ENCODE peak calls at places on chromosome 9, in nine cellular contexts. H is PC-3, X is HEK293T, J is endothelial cell, I is MCF 10A, S is A549, E is T-helper 1 cell, O is lung microvascular endothelial cell, G is tibial artery. B is an unnamed sample.

GRCh38 chr9:121269030-121269887 is 1.3 kb downstream of the GSN start:
- DNase-seq in H (peak), X (no peak), G (peak), O (peak), J (no peak), S (no peak), I (no peak), E (no peak), B (no peak)

GRCh38 chr9:81851340-81851739 is 76.9 kb upstream of the SPATA31D4 start:
- DNase-seq in E (no peak), H (no peak), O (no peak), I (no peak), J (no peak), X (no peak), S (no peak), G (no peak), B (no peak)

GRCh38 chr9:91060520-91061343 is 259.1 kb downstream of the SYK start:
- DNase-seq in E (no peak), S (peak), I (peak), G (no peak), O (peak), J (no peak), X (no peak), H (peak), B (no peak)

GRCh38 chr9:106921341-106921899 is 58.5 kb downstream of the ZNF462 start:
- DNase-seq in H (no peak), O (no peak), S (no peak), E (no peak), X (peak), I (peak), G (no peak), J (no peak), B (no peak)

GRCh38 chr9:79613145-79613544 is 41.4 kb downstream of the TLE4 start:
- DNase-seq in E (no peak), X (no peak), H (no peak), J (no peak), S (no peak), O (no peak), I (no peak), G (no peak), B (no peak)

GRCh38 chr9:33167084-33167948 is at the start of gene B4GALT1:
- DNase-seq in O (peak), J (peak), I (peak), S (peak), G (peak), E (peak), X (peak), H (peak), B (peak)

GRCh38 chr9:93591706-93592388 is 15.5 kb downstream of the PHF2 start:
- DNase-seq in X (no peak), G (peak), H (no peak), S (no peak), E (no peak), O (no peak), I (no peak), J (no peak), B (no peak)

GRCh38 chr9:128249914-128250838 is 25.6 kb downstream of the GOLGA2 start:
- DNase-seq in S (peak), J (peak), O (peak), H (peak), X (peak), E (peak), I (peak), G (peak), B (peak)

GRCh38 chr9:4600363-4600762 is 61.7 kb upstream of the PLPP6 start:
- DNase-seq in J (no peak), X (no peak), I (no peak), S (no peak), H (no peak), O (peak), G (no peak), E (no peak), B (no peak)

GRCh38 chr9:135490980-135491444 is 9.5 kb upstream of the MRPS2 start:
- DNase-seq in H (no peak), S (no peak), G (peak), J (no peak), I (no peak), O (no peak), E (no peak), X (no peak), B (no peak)

GRCh38 chr9:23826120-23826629 is at the start of gene ELAVL2:
- DNase-seq in G (peak), J (peak), H (peak), I (peak), E (no peak), S (peak), O (peak), X (peak), B (no peak)

GRCh38 chr9:129506892-129507291 is 114.0 kb downstream of the C9orf50 start:
- DNase-seq in J (no peak), E (no peak), I (peak), S (no peak), O (no peak), G (no peak), X (no peak), H (no peak), B (no peak)

GRCh38 chr9:108980893-108981292 is 32.4 kb downstream of the CTNNAL1 start:
- DNase-seq in G (no peak), I (no peak), O (no peak), E (no peak), X (no peak), H (no peak), S (no peak), J (no peak), B (no peak)

GRCh38 chr9:97556721-97557605 is 55.5 kb downstream of the TMOD1 start:
- DNase-seq in X (no peak), S (no peak), G (peak), E (no peak), I (peak), O (peak), H (no peak), J (no peak), B (no peak)

GRCh38 chr9:35711501-35712428 is 20.2 kb downstream of the TLN1 start:
- DNase-seq in X (no peak), H (peak), G (no peak), I (peak), S (no peak), J (no peak), O (no peak), E (no peak), B (no peak)

GRCh38 chr9:98778251-98778650 is 18.1 kb downstream of the ANKS6 start:
- DNase-seq in E (no peak), S (no peak), J (no peak), H (no peak), G (peak), O (no peak), I (no peak), X (no peak), B (no peak)

GRCh38 chr9:70952131-70952727 is 169.2 kb downstream of the TRPM3 start:
- DNase-seq in S (no peak), X (no peak), G (no peak), J (no peak), I (no peak), O (no peak), H (no peak), E (no peak), B (no peak)

GRCh38 chr9:519579-519978 is 304.9 kb downstream of the DOCK8 start:
- DNase-seq in O (no peak), G (no peak), S (no peak), H (no peak), X (no peak), E (no peak), J (no peak), I (no peak), B (no peak)

GRCh38 chr9:72089461-72090130 is 29.2 kb upstream of the C9orf57 start:
- DNase-seq in O (no peak), S (no peak), H (no peak), I (no peak), G (no peak), X (no peak), E (no peak), J (no peak), B (no peak)

GRCh38 chr9:5832543-5833529 is at the start of gene ERMP1:
- DNase-seq in J (peak), X (peak), G (peak), H (peak), S (peak), E (peak), O (peak), I (peak), B (peak)

GRCh38 chr9:115627511-115627910 is 509.6 kb upstream of the TNC start:
- DNase-seq in G (no peak), X (no peak), H (no peak), I (no peak), O (no peak), J (no peak), S (no peak), E (no peak), B (no peak)

GRCh38 chr9:34501889-34502425 is 20.8 kb downstream of the ENHO start:
- DNase-seq in G (no peak), X (no peak), I (no peak), S (no peak), E (no peak), O (peak), J (no peak), H (peak), B (no peak)

GRCh38 chr9:135990468-135991429 is 29.6 kb upstream of the UBAC1 start:
- DNase-seq in J (peak), S (no peak), O (peak), G (no peak), X (peak), I (peak), E (peak), H (peak), B (peak)

GRCh38 chr9:137075275-137075775 is 2.0 kb upstream of the UAP1L1 start:
- DNase-seq in J (no peak), G (no peak), X (no peak), I (no peak), H (no peak), O (no peak), S (no peak), E (no peak), B (no peak)

GRCh38 chr9:98229620-98230019 is 25.8 kb downstream of the TBC1D2 start:
- DNase-seq in J (no peak), H (no peak), I (no peak), O (no peak), X (no peak), S (no peak), G (no peak), E (no peak), B (no peak)

GRCh38 chr9:75071530-75072122 is 16.3 kb downstream of the NMRK1 start:
- DNase-seq in E (peak), H (peak), I (peak), S (no peak), G (no peak), X (no peak), O (no peak), J (no peak), B (peak)

GRCh38 chr9:114621975-114622609 is 11.0 kb downstream of the TMEM268 start:
- DNase-seq in H (peak), G (no peak), E (no peak), I (peak), X (no peak), S (peak), O (peak), J (no peak), B (no peak)